ENCODE peak calls at places on chromosomes 1 and 21, in seven cellular contexts. T, Q, W, C, I, D and B are unnamed samples.

GRCh38 chr1:173863224-173864151 is 4.3 kb downstream of the GAS5 start:
- DNase-seq in Q (no peak), T (no peak), I (no peak), D (no peak), W (no peak), C (no peak), B (peak)

GRCh38 chr1:160499631-160500030 is 23.4 kb downstream of the SLAMF6 start:
- DNase-seq in C (no peak), I (peak), T (no peak), D (no peak), W (no peak), Q (no peak), B (peak)

GRCh38 chr1:43073490-43074230 is 98.4 kb downstream of the EBNA1BP2 start:
- DNase-seq in I (peak), C (peak), D (peak), Q (peak), T (peak), W (peak), B (peak)

GRCh38 chr1:9539829-9540550 is 725 bp downstream of the SLC25A33 start:
- DNase-seq in Q (peak), W (peak), C (peak), T (no peak), D (peak), I (peak), B (peak)

GRCh38 chr1:160161965-160162705 is 10.7 kb downstream of the ATP1A4 start:
- DNase-seq in C (peak), T (no peak), Q (no peak), I (no peak), W (peak), D (no peak), B (no peak)

GRCh38 chr21:35150562-35151226 is 101.6 kb upstream of the RUNX1 start:
- DNase-seq in W (no peak), T (no peak), Q (no peak), D (no peak), C (peak), I (no peak), B (no peak)

GRCh38 chr1:3651939-3652537 is at the start of gene TP73:
- DNase-seq in Q (peak), D (no peak), C (peak), I (no peak), T (no peak), W (no peak), B (no peak)

GRCh38 chr21:42349420-42350075 is 1.2 kb downstream of the TFF2 start:
- DNase-seq in T (no peak), I (no peak), C (no peak), D (no peak), Q (no peak), W (no peak), B (no peak)

GRCh38 chr1:18342744-18343143 is 138.0 kb upstream of the KLHDC7A start:
- DNase-seq in T (no peak), D (no peak), I (no peak), W (no peak), C (no peak), Q (no peak), B (no peak)

GRCh38 chr1:46278807-46279206 is 24.6 kb downstream of the LRRC41 start:
- DNase-seq in Q (no peak), T (no peak), I (no peak), W (no peak), D (peak), C (no peak), B (no peak)

GRCh38 chr1:80401757-80402156 is 1395.2 kb upstream of the ADGRL4 start:
- DNase-seq in D (no peak), Q (no peak), I (no peak), W (no peak), T (no peak), C (no peak), B (no peak)

GRCh38 chr1:53951697-53952096 is 5.5 kb downstream of the LRRC42 start:
- DNase-seq in C (no peak), I (no peak), Q (no peak), W (no peak), T (no peak), D (no peak), B (no peak)

GRCh38 chr1:216175714-216176113 is 247.5 kb downstream of the USH2A start:
- DNase-seq in T (no peak), I (no peak), D (no peak), C (no peak), W (no peak), Q (no peak), B (no peak)

GRCh38 chr1:189269011-189269410 is 1208.7 kb downstream of the BRINP3 start:
- DNase-seq in I (no peak), T (no peak), W (peak), C (no peak), Q (no peak), D (no peak), B (no peak)

GRCh38 chr1:29584816-29585600 is 348.7 kb downstream of the PTPRU start:
- DNase-seq in D (no peak), W (no peak), T (no peak), C (peak), I (no peak), Q (no peak), B (no peak)

GRCh38 chr1:44842415-44842762 is 664 bp downstream of the PTCH2 start:
- DNase-seq in I (no peak), D (no peak), C (no peak), T (no peak), W (no peak), Q (no peak), B (no peak)

GRCh38 chr21:45554477-45555175 is 12.4 kb upstream of the SLC19A1 start:
- DNase-seq in W (peak), Q (no peak), D (peak), T (peak), C (peak), I (peak), B (peak)

GRCh38 chr1:29202053-29202452 is 20.4 kb upstream of the SRSF4 start:
- DNase-seq in W (no peak), I (peak), C (peak), Q (no peak), T (no peak), D (no peak), B (no peak)

GRCh38 chr1:241311056-241311746 is 45.8 kb downstream of the RGS7 start:
- DNase-seq in I (no peak), D (no peak), T (no peak), C (peak), Q (no peak), W (peak), B (no peak)